ENCODE peak calls at places on chromosomes 1 and 21, in six cellular contexts. R is hepatocyte, X is right lobe of liver, I is uterus, P is PC-3, B is neural progenitor cell. K is an unnamed sample. For H3K4me1, the result is how much of the 10 kb centered on the place peaks cover.

GRCh38 chr1:236746785-236747184 is 48.3 kb upstream of the MTR start:
- DNase-seq in R (no peak), X (no peak), I (no peak), P (no peak), B (no peak), K (no peak)

GRCh38 chr1:21568006-21568746 is 59.0 kb downstream of the ALPL start:
- DNase-seq in R (no peak), X (no peak), I (no peak), P (peak), B (no peak), K (no peak)

GRCh38 chr1:231828182-231828920 is 201.8 kb downstream of the DISC1 start:
- DNase-seq in R (peak), X (no peak), I (no peak), P (peak), B (no peak), K (no peak)

GRCh38 chr1:204495078-204495753 is 611 bp upstream of the PIK3C2B start:
- DNase-seq in R (no peak), X (no peak), I (no peak), P (peak), B (no peak), K (no peak)

GRCh38 chr1:10510520-10511493 is 36.1 kb downstream of the PEX14 start:
- DNase-seq in R (peak), X (peak), I (no peak), P (peak), B (no peak), K (peak)

GRCh38 chr1:96843196-96843595 is 121.6 kb downstream of the PTBP2 start:
- DNase-seq in R (peak), X (no peak), I (no peak), P (no peak), B (no peak), K (no peak)

GRCh38 chr1:182993746-182994145 is 29.5 kb upstream of the LAMC1 start:
- DNase-seq in R (no peak), X (no peak), I (no peak), P (no peak), B (no peak), K (no peak)

GRCh38 chr1:46735708-46736324 is 16.9 kb upstream of the EFCAB14 start:
- DNase-seq in R (peak), X (no peak), I (no peak), P (peak), B (peak), K (peak)

GRCh38 chr1:3368711-3369436 is 85.6 kb upstream of the ARHGEF16 start:
- DNase-seq in R (no peak), X (no peak), I (no peak), P (peak), B (no peak), K (no peak)

GRCh38 chr1:20380175-20380574 is 89.5 kb downstream of the VWA5B1 start:
- DNase-seq in R (no peak), X (no peak), I (no peak), P (no peak), B (no peak), K (no peak)

GRCh38 chr1:20379075-20379474 is 88.4 kb downstream of the VWA5B1 start:
- DNase-seq in R (no peak), X (no peak), I (no peak), P (no peak), B (no peak), K (no peak)

GRCh38 chr1:20380616-20381035 is 90.0 kb downstream of the VWA5B1 start:
- DNase-seq in R (peak), X (no peak), I (no peak), P (peak), B (no peak), K (peak)

GRCh38 chr1:20381961-20382360 is 91.3 kb downstream of the VWA5B1 start:
- DNase-seq in R (no peak), X (no peak), I (no peak), P (no peak), B (no peak), K (no peak)

DNA sequence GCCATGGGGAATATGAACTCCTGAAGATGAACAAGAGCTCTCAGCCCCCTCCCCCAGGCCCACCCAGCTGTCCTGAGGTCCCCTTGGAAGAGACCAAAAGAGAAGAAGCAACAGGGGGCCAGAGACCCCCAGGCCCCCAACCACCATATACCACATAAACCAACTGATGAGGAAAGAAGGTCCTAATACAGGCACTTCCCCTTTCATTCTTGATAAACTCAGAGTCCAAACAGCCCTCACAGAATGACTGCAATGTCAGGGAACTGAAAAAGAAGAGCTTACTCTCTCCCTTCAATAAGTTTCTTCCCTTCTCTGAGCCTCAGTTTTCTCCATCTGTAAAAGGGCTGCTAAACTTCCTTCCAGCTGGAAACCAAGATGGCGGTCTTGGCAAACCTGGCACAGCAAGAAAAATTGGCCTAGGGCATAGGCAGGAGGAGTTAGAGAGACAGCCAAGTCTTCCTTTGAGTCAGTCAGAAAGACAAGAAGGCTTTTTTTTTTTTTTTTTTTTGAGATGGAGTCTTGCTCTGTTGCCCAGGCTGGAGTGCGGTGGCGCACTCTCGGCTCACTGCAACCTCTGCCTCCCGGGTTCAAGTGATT is 90.5 kb downstream of the VWA5B1 start:
- DNase-seq in R (no peak), X (no peak), I (no peak), P (no peak), B (no peak), K (no peak)
- H3K4me1 ChIP-seq in R (under half), X (under half), I (under half), P (under half), B (under half), K (under half)

GRCh38 chr1:223708651-223709268 is 3.6 kb upstream of the CAPN2 start:
- DNase-seq in R (no peak), X (no peak), I (no peak), P (no peak), B (no peak), K (no peak)

GRCh38 chr1:223710179-223711133 is 1.9 kb upstream of the CAPN2 start:
- DNase-seq in R (no peak), X (no peak), I (no peak), P (no peak), B (no peak), K (no peak)

GRCh38 chr1:223711173-223711572 is 1.2 kb upstream of the CAPN2 start:
- DNase-seq in R (no peak), X (no peak), I (no peak), P (peak), B (no peak), K (no peak)

GRCh38 chr1:223708001-223708359 is 4.4 kb upstream of the CAPN2 start:
- DNase-seq in R (no peak), X (peak), I (no peak), P (no peak), B (no peak), K (no peak)

DNA sequence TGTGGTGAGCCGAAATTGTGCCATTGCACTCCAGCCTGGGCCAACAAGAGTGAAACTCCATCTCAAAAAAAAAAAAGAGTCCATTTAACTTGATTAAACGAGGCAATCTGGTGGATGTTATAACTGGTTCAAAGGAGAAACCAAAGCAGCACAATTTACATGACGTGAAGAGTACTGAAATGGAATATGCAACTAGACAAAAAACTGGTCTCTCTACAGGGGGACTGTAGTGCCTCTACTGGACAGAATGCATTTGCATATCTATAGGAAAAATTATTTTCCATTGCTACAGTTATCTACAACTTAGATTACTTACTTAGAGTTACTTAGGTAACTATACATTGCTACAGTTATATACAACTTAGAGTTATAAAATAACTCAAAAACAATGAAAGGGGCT is 2.7 kb upstream of the CAPN2 start:
- DNase-seq in R (no peak), X (no peak), I (no peak), P (peak), B (no peak), K (no peak)
- TF ChIP-seq CTCF in R (peak), X (no peak), I (peak), P (peak), B (peak), K (no peak)

DNA sequence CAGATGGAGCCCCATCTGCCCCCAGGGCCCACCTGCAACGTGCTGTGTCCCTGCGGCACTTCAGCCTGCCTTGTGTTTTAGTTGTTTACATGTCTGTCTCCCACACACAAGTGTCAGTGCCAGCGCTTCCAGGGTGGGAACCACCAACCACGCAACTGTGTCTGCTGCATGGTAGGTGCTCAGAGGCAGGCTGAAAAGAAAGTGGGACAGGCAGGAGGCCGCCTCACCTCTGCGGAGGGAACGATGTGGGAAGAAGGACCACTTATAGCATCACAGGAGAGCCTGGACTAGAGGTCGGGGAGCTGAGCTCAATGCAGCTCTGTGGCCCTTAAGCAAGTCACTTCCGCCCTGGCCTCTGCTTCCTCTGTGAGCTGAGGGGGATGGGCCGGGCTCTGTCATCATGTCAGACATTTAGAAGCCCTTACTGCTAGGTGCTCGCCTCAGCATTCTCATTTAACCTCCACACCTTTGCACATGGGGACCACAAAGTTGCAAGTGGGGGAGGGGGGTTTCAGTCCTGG is 17.8 kb downstream of the SLC9A1 start:
- DNase-seq in R (no peak), X (peak), I (no peak), P (no peak), B (no peak), K (peak)
- H3K27ac ChIP-seq in R (peak), X (peak), I (peak), P (no peak), B (no peak), K (peak)

GRCh38 chr21:45087022-45087823 is 12.8 kb downstream of the ADARB1 start:
- DNase-seq in R (no peak), X (no peak), I (no peak), P (no peak), B (no peak), K (no peak)

GRCh38 chr21:45088729-45089128 is 14.3 kb downstream of the ADARB1 start:
- DNase-seq in R (no peak), X (no peak), I (no peak), P (peak), B (no peak), K (no peak)

GRCh38 chr21:45088116-45088515 is 13.7 kb downstream of the ADARB1 start:
- DNase-seq in R (no peak), X (no peak), I (no peak), P (no peak), B (no peak), K (no peak)

GRCh38 chr21:45091540-45092322 is 17.4 kb downstream of the ADARB1 start:
- DNase-seq in R (no peak), X (no peak), I (no peak), P (no peak), B (no peak), K (no peak)

DNA sequence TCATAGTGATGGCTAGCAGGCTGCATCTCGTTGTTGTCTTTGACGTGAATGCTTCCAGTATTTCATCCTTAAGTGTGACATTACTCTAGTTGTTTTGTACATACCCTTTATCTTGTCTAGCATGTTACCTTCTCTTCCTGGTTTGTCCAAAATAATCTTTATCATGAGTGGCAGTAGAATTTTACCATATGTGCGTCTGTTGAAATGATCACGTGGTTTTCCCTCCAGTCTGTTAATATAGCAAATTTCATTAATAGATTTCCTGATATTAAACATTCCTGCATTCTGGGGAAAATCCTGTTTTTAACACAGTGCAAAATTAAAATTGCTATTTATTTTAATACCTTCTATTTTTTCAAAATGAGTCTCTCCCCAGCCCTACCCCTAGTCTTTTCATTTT is 15.6 kb downstream of the ADARB1 start:
- DNase-seq in R (no peak), X (no peak), I (no peak), P (no peak), B (no peak), K (no peak)
- H3K4me1 ChIP-seq in R (under half), X (under half), I (under half), P (under half), B (under half), K (under half)

GRCh38 chr1:150516616-150517015 is 1.1 kb downstream of the FALEC start:
- DNase-seq in R (no peak), X (no peak), I (no peak), P (no peak), B (no peak), K (no peak)

GRCh38 chr1:150514260-150514659 is 1.3 kb upstream of the FALEC start:
- DNase-seq in R (no peak), X (no peak), I (no peak), P (no peak), B (no peak), K (no peak)

GRCh38 chr1:150515328-150516049 is at the start of gene FALEC:
- DNase-seq in R (peak), X (peak), I (peak), P (peak), B (peak), K (peak)

GRCh38 chr1:150514913-150515327 is 632 bp upstream of the FALEC start:
- DNase-seq in R (no peak), X (no peak), I (no peak), P (no peak), B (no peak), K (no peak)

GRCh38 chr1:150516050-150516591 is 569 bp downstream of the FALEC start:
- DNase-seq in R (no peak), X (no peak), I (peak), P (peak), B (peak), K (no peak)
- TF ChIP-seq CTCF in R (no peak), X (no peak), I (no peak), P (no peak), B (no peak), K (no peak)

DNA sequence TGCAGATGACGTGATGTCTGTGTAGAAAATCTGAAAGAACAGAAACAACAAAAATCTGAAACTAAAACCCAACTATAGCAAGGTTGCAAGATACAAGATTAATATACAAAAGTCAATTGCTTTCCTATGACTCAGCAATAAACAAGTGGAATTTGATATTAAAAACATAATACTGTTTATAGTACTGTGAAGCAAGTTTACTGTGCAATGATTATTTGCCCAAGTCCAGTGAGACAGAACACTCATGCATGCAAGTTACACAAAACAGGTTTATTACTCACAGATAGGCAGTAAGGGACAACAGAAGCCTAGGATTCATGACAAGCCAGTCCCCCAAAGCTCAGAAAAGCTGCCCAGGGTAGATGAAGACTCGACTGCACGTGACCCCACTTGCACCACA is 62.4 kb upstream of the RAB4A start:
- DNase-seq in R (no peak), X (no peak), I (no peak), P (peak), B (no peak), K (no peak)
- H3K27ac ChIP-seq in R (peak), X (no peak), I (no peak), P (peak), B (no peak), K (no peak)

DNA sequence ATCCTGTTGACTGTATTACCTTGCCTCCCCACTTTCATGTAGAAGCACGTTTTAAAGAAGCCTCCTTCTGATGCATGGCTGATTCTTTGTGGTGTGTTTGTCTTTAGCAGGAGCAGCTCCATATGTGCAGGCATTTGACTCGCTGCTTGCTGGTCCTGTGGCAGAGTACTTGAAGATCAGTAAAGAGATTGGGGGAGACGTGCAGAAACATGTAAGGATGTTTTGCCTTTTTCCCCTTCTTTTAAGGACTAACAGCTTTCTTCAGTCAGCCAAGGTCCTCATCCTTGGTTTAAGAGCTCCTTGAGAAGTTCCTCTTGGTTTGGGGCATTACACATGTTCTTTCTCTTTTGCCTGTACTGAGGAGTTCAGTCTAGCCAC is 19.4 kb downstream of the CAP1 start:
- DNase-seq in R (no peak), X (no peak), I (no peak), P (no peak), B (no peak), K (no peak)
- H3K4me1 ChIP-seq in R (under half), X (under half), I (under half), P (under half), B (under half), K (under half)

GRCh38 chr1:72284398-72285073 is 2.2 kb upstream of the NEGR1 start:
- DNase-seq in R (peak), X (no peak), I (peak), P (peak), B (peak), K (no peak)
- TF ChIP-seq CTCF in R (peak), X (no peak), I (no peak), P (peak), B (peak), K (no peak)

DNA sequence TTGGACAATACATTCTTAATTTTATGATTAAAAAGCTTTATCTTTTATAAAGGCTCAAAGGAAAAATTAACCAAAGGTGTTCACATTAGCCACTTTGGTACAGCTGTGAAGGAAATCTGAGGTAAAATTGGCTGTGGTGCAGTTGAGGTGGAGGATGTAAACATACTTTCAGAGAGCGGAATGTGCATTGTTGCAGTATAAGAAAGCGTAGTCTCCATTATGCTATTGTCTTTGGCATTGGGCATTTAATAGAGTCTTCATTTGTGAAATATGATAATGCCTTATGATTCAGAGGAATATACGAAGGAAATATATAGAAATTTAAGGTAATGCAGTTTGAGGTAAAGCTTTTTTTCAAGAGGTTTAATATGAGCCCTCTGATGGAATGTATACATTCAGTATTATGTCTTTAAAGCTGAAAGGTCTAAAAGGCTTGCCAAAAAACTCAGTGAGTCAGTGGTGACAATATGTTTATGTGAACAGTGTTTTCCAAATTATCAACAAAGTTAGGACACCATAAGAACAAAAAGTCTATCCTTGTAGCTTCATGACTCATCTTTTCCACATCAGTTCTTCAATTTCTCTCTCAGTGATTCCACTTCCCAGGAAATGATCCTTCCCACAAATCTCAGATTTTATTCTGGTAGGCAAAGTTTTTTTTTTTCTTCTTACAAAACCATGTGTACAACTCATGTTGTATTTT is 26.9 kb upstream of the DDR2 start:
- DNase-seq in R (peak), X (no peak), I (no peak), P (peak), B (no peak), K (no peak)
- H3K27ac ChIP-seq in R (peak), X (no peak), I (no peak), P (peak), B (no peak), K (peak)

GRCh38 chr1:64499966-64500365 is 30.0 kb downstream of the CACHD1 start:
- DNase-seq in R (no peak), X (no peak), I (no peak), P (peak), B (no peak), K (no peak)
- H3K4me1 ChIP-seq in R (under half), X (under half), I (under half), P (under half), B (half or more), K (under half)

K was measured in lung.